ENCODE peak calls at places on chromosomes 13 and 19, in six cellular contexts. G, Q, D, N, L and C are unnamed samples.

GRCh38 chr13:113581871-113582270 is 2.7 kb upstream of the TFDP1 start:
- DNase-seq in Q (no peak), D (no peak), L (no peak), N (no peak), G (no peak), C (no peak)

GRCh38 chr13:111993701-111994100 is 73.2 kb upstream of the SOX1 start:
- DNase-seq in N (no peak), Q (no peak), G (no peak), D (no peak), L (no peak), C (no peak)

GRCh38 chr13:33891196-33891742 is 73.3 kb downstream of the RFC3 start:
- DNase-seq in Q (no peak), G (no peak), N (no peak), D (no peak), L (no peak), C (no peak)

GRCh38 chr19:15631817-15632216 is 8.9 kb upstream of the CYP4F3 start:
- DNase-seq in G (no peak), L (no peak), D (no peak), Q (peak; percentile 5), N (no peak), C (no peak)

GRCh38 chr13:47794963-47795362 is 206.1 kb downstream of the SUCLA2 start:
- DNase-seq in Q (no peak), D (no peak), G (no peak), L (no peak), N (no peak), C (no peak)

GRCh38 chr19:55117063-55117635 is 288 bp downstream of the PPP1R12C start:
- DNase-seq in N (no peak), Q (peak; percentile 3), D (no peak), G (no peak), L (no peak), C (no peak)

GRCh38 chr13:23696610-23697009 is 126.4 kb downstream of the TNFRSF19 start:
- DNase-seq in L (no peak), Q (no peak), D (no peak), G (no peak), N (no peak), C (no peak)

GRCh38 chr13:39612023-39612637 is 9.1 kb upstream of the LHFPL6 start:
- DNase-seq in Q (peak; percentile 45), N (no peak), G (peak; percentile 44), D (peak; percentile 71), L (peak; percentile 42), C (peak; percentile 53)

GRCh38 chr13:24162604-24163003 is 2.1 kb downstream of the SPATA13 start:
- DNase-seq in Q (no peak), G (no peak), D (no peak), N (no peak), L (no peak), C (no peak)

GRCh38 chr13:25153736-25154135 is 18.4 kb downstream of the AMER2 start:
- DNase-seq in D (no peak), L (no peak), N (no peak), Q (no peak), G (no peak), C (no peak)

GRCh38 chr13:52003551-52003950 is 7.7 kb downstream of the ATP7B start:
- DNase-seq in Q (no peak), G (no peak), L (no peak), N (no peak), D (no peak), C (no peak)

GRCh38 chr13:71672527-71672926 is 194.5 kb downstream of the DACH1 start:
- DNase-seq in G (no peak), L (no peak), D (no peak), N (no peak), Q (no peak), C (no peak)

GRCh38 chr13:111565400-111565799 is 245.0 kb downstream of the TEX29 start:
- DNase-seq in L (no peak), G (no peak), Q (no peak), D (no peak), N (no peak), C (no peak)

GRCh38 chr13:58953638-58954037 is 1210.1 kb downstream of the DIAPH3 start:
- DNase-seq in Q (no peak), D (peak; percentile 58), N (no peak), L (no peak), G (no peak), C (no peak)

GRCh38 chr19:55027472-55028337 is 10.4 kb downstream of the GP6 start:
- DNase-seq in G (no peak), N (no peak), Q (no peak), D (no peak), L (no peak), C (no peak)

GRCh38 chr19:13347351-13347750 is 158.9 kb downstream of the CACNA1A start:
- DNase-seq in G (no peak), D (no peak), L (no peak), N (no peak), Q (no peak), C (no peak)

GRCh38 chr13:108325863-108326262 is 56.3 kb downstream of the TNFSF13B start:
- DNase-seq in D (no peak), G (no peak), N (no peak), Q (no peak), L (no peak), C (no peak)

GRCh38 chr13:99281811-99282263 is 23.7 kb upstream of the GPR18 start:
- DNase-seq in D (no peak), G (no peak), N (peak; percentile 63), Q (no peak), L (no peak), C (no peak)

GRCh38 chr13:25186187-25186586 is 14.1 kb upstream of the AMER2 start:
- DNase-seq in N (no peak), Q (no peak), L (no peak), D (no peak), G (no peak), C (no peak)

GRCh38 chr13:109704771-109705628 is 81.4 kb downstream of the IRS2 start:
- DNase-seq in Q (no peak), D (no peak), N (no peak), L (no peak), G (no peak), C (no peak)

GRCh38 chr13:80144493-80144892 is 196.4 kb downstream of the SPRY2 start:
- DNase-seq in G (no peak), Q (no peak), N (no peak), D (no peak), L (no peak), C (no peak)

GRCh38 chr19:2454962-2455409 is 1.8 kb downstream of the LMNB2 start:
- DNase-seq in D (no peak), G (no peak), L (no peak), Q (no peak), N (no peak), C (no peak)

GRCh38 chr19:12994701-12995595 is at the start of gene NFIX:
- DNase-seq in G (no peak), N (peak; percentile 60), D (peak; percentile 60), Q (no peak), L (peak; percentile 43), C (peak; percentile 41)

GRCh38 chr13:110566201-110566600 is 4.7 kb upstream of the RAB20 start:
- DNase-seq in D (no peak), L (no peak), N (no peak), G (no peak), Q (no peak), C (no peak)

GRCh38 chr19:6774821-6775707 is 2.6 kb downstream of the VAV1 start:
- DNase-seq in G (no peak), N (no peak), D (no peak), Q (no peak), L (no peak), C (no peak)

GRCh38 chr13:56850852-56851251 is 289.9 kb upstream of the PRR20A start:
- DNase-seq in G (no peak), L (no peak), Q (no peak), D (no peak), N (no peak), C (no peak)

DNA sequence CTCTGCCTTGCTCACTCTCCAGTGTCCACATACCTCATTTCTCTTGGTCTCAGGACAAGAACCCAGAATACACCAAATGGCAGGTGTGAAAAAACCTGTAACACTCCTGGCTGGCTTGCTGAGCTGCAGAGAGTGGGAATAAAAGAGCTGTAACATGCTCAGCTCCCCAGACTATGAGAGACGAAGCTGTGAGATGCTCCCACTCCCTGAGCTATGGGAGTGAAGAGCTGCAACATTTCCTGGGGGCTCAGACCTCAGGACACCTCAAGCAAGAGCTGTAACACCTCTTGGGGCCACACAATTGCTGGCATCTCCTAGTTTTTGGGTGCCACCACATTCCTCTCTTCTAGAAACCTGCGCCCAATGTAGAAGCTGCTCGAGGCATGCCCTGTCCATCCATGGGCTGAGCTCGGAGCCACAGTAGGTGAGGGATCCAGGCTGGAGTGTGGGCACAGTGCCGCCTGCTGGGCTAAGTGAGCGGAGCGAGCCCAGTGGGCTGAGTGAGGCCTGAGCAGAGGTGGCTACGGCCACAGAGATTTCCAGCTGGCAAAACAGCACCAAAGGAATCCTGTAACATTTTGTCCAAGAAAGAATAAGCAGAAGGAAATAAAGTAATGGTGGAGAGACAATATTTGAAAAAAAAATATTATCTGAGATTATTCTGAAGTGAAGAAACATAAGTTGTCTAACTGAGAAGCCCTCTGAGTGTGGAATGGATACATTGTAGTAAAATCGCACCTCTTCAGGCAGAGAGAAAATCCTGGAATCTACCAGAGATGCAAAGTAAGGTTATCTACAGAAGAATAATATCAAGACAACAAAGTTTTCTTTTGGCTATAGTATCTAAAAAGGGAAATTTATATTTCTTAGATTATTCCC is 186.2 kb upstream of the PCDH9 start:
- DNase-seq in G (no peak), N (no peak), Q (no peak), D (peak; percentile 9), L (peak; percentile 30), C (no peak)
- TF ChIP-seq CTCF in G (peak; percentile 69), N (no peak), Q (no peak), D (no peak), L (peak; percentile 67), C (peak; percentile 38)

DNA sequence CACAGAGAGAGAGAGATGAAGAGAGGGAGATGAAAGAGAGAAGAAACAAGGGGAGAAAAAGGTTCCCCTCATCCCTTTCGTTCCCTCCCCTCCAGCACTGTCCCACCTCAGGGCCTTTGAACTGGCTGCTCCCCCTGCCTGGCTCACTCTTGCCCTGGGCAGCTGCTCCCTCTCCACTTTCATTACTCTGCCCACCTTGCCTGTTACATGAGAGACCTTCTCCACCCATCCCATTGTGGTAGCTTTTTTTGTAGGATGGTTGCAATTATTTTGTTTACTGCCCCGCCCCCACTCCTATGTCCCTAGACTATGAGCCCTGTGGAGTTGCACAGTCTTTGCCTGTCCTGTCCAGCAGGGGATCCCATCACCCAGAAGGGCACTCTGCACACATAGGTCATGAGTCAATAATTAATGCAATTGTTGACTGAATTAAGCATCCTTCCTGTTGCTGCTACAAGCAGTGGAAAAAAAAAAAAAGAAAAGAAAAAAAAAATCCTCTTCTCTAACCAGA is 14.1 kb downstream of the C19orf81 start:
- DNase-seq in Q (no peak), G (no peak), D (no peak), L (no peak), N (no peak), C (no peak)
- TF ChIP-seq CTCF in Q (no peak), G (peak; percentile 19), D (no peak), L (peak; percentile 45), N (no peak), C (peak; percentile 48)

GRCh38 chr19:799076-799881 is 2.0 kb downstream of the PTBP1 start:
- DNase-seq in N (no peak), G (no peak), L (no peak), Q (no peak), D (peak; percentile 63), C (peak; percentile 41)
- TF ChIP-seq CTCF in N (no peak), G (peak; percentile 0), L (peak; percentile 45), Q (no peak), D (peak; percentile 29), C (peak; percentile 64)

DNA sequence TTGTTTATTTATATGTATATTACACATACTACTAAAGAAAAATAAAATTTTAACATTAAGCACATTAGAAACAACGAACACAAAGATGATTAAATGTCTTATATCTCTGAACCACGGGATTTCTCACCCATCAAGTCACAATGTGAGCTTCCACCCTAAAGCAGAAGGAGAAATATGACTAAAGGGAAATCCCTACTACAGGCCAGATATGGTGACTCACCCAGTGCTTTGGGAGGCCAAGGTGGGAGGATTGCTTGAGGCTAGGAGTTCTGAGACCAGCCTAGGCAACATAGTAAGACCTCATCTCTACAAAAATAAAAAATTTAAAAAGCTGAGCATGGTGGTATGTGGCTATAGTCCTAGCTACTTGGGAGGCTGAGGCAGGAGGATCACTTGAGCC is 24.6 kb downstream of the DCT start:
- DNase-seq in N (no peak), G (no peak), L (no peak), Q (no peak), D (peak; percentile 19), C (no peak)
- TF ChIP-seq CTCF in N (no peak), G (no peak), L (no peak), Q (no peak), D (no peak), C (no peak)